ENCODE peak calls at places on chromosome 2, in seven cellular contexts. One of them, this sample, is unnamed.

GRCh38 chr2:118387509-118387908 is 299.2 kb downstream of the INSIG2 start:
- DNase-seq in NAMALWA: no peak
- DNase-seq in cardiac muscle cell: peak; percentile 3
- DNase-seq in CD4-positive, alpha-beta memory T cell: no peak
- DNase-seq in caudate nucleus: no peak
- DNase-seq in neural crest cell: no peak
- DNase-seq in GM23248: peak; percentile 81
- DNase-seq in this sample: no peak

GRCh38 chr2:240925191-240925575 is 19.0 kb downstream of the CROCC2 start:
- DNase-seq in neural crest cell: no peak
- DNase-seq in CD4-positive, alpha-beta memory T cell: no peak
- DNase-seq in cardiac muscle cell: no peak
- DNase-seq in caudate nucleus: no peak
- DNase-seq in NAMALWA: peak; percentile 11
- DNase-seq in GM23248: no peak
- DNase-seq in this sample: no peak

GRCh38 chr2:21103274-21103891 is 20.4 kb upstream of the TDRD15 start:
- DNase-seq in caudate nucleus: no peak
- DNase-seq in CD4-positive, alpha-beta memory T cell: no peak
- DNase-seq in NAMALWA: no peak
- DNase-seq in cardiac muscle cell: no peak
- DNase-seq in neural crest cell: no peak
- DNase-seq in GM23248: no peak
- DNase-seq in this sample: no peak

GRCh38 chr2:118065927-118066326 is 22.3 kb upstream of the INSIG2 start:
- DNase-seq in cardiac muscle cell: no peak
- DNase-seq in neural crest cell: no peak
- DNase-seq in caudate nucleus: no peak
- DNase-seq in GM23248: no peak
- DNase-seq in NAMALWA: no peak
- DNase-seq in CD4-positive, alpha-beta memory T cell: no peak
- DNase-seq in this sample: no peak

GRCh38 chr2:45845058-45845457 is 193.6 kb downstream of the PRKCE start:
- DNase-seq in NAMALWA: no peak
- DNase-seq in GM23248: no peak
- DNase-seq in cardiac muscle cell: no peak
- DNase-seq in neural crest cell: no peak
- DNase-seq in caudate nucleus: no peak
- DNase-seq in CD4-positive, alpha-beta memory T cell: no peak
- DNase-seq in this sample: no peak

GRCh38 chr2:37768491-37768925 is 97.1 kb upstream of the CDC42EP3 start:
- DNase-seq in caudate nucleus: no peak
- DNase-seq in CD4-positive, alpha-beta memory T cell: no peak
- DNase-seq in neural crest cell: no peak
- DNase-seq in NAMALWA: no peak
- DNase-seq in GM23248: peak; percentile 94
- DNase-seq in cardiac muscle cell: peak; percentile 95
- DNase-seq in this sample: no peak

GRCh38 chr2:60519259-60519863 is 34.1 kb downstream of the BCL11A start:
- DNase-seq in neural crest cell: no peak
- DNase-seq in GM23248: peak; percentile 87
- DNase-seq in caudate nucleus: no peak
- DNase-seq in cardiac muscle cell: no peak
- DNase-seq in NAMALWA: no peak
- DNase-seq in CD4-positive, alpha-beta memory T cell: no peak
- DNase-seq in this sample: no peak

GRCh38 chr2:221096651-221097567 is 475.2 kb downstream of the EPHA4 start:
- DNase-seq in CD4-positive, alpha-beta memory T cell: no peak
- DNase-seq in GM23248: peak; percentile 55
- DNase-seq in neural crest cell: no peak
- DNase-seq in cardiac muscle cell: no peak
- DNase-seq in caudate nucleus: no peak
- DNase-seq in NAMALWA: no peak
- DNase-seq in this sample: no peak

GRCh38 chr2:229296561-229296960 is 25.5 kb upstream of the PID1 start:
- DNase-seq in cardiac muscle cell: peak; percentile 50
- DNase-seq in CD4-positive, alpha-beta memory T cell: no peak
- DNase-seq in caudate nucleus: no peak
- DNase-seq in neural crest cell: no peak
- DNase-seq in GM23248: no peak
- DNase-seq in NAMALWA: no peak
- DNase-seq in this sample: no peak

GRCh38 chr2:130355578-130356431 is at the start of gene PTPN18:
- DNase-seq in cardiac muscle cell: peak; percentile 95
- DNase-seq in neural crest cell: peak; percentile 77
- DNase-seq in GM23248: peak; percentile 96
- DNase-seq in CD4-positive, alpha-beta memory T cell: peak; percentile 57
- DNase-seq in NAMALWA: peak; percentile 54
- DNase-seq in caudate nucleus: peak; percentile 78
- DNase-seq in this sample: peak; percentile 86

GRCh38 chr2:169480079-169480465 is 778 bp downstream of the BBS5 start:
- DNase-seq in CD4-positive, alpha-beta memory T cell: no peak
- DNase-seq in caudate nucleus: no peak
- DNase-seq in neural crest cell: no peak
- DNase-seq in NAMALWA: no peak
- DNase-seq in GM23248: peak; percentile 61
- DNase-seq in cardiac muscle cell: peak; percentile 24
- DNase-seq in this sample: no peak

This sample was measured in hippocampal formation.